ENCODE peak calls at places on chromosomes 11 and 22, in nine cellular contexts. D, U, I, H, F, J, O, M and Y are unnamed samples.

GRCh38 chr11:127521413-127521812 is 520.8 kb upstream of the KIRREL3 start:
- DNase-seq in D (no peak), U (no peak), I (no peak), H (no peak), F (no peak), J (peak), O (no peak), M (no peak), Y (no peak)

GRCh38 chr11:88979641-88980040 is 86.1 kb downstream of the GRM5 start:
- DNase-seq in D (no peak), U (no peak), I (no peak), H (no peak), F (no peak), J (peak), O (no peak), M (no peak), Y (no peak)

GRCh38 chr11:85062626-85063025 is 564.5 kb downstream of the DLG2 start:
- DNase-seq in D (no peak), U (no peak), I (no peak), H (no peak), F (no peak), J (no peak), O (no peak), M (no peak), Y (no peak)

GRCh38 chr11:8814923-8815240 is 96.1 kb upstream of the AKIP1 start:
- DNase-seq in D (no peak), U (no peak), I (no peak), H (no peak), F (no peak), J (peak), O (no peak), M (no peak), Y (no peak)

GRCh38 chr11:10144954-10145353 is 149.1 kb downstream of the SBF2 start:
- DNase-seq in D (no peak), U (no peak), I (no peak), H (no peak), F (no peak), J (no peak), O (no peak), M (no peak), Y (no peak)

GRCh38 chr11:57801185-57801490 is 39.5 kb downstream of the CTNND1 start:
- DNase-seq in D (no peak), U (no peak), I (no peak), H (no peak), F (no peak), J (no peak), O (no peak), M (no peak), Y (no peak)

GRCh38 chr22:47250995-47251765 is 488.7 kb downstream of the TBC1D22A start:
- DNase-seq in D (no peak), U (no peak), I (no peak), H (no peak), F (no peak), J (no peak), O (no peak), M (no peak), Y (no peak)

GRCh38 chr11:11458523-11458922 is 105.5 kb upstream of the CSNK2A3 start:
- DNase-seq in D (no peak), U (no peak), I (no peak), H (no peak), F (no peak), J (no peak), O (no peak), M (no peak), Y (no peak)

GRCh38 chr11:74739546-74740270 is 8.5 kb upstream of the CHRDL2 start:
- DNase-seq in D (peak), U (no peak), I (no peak), H (peak), F (peak), J (peak), O (no peak), M (peak), Y (no peak)

GRCh38 chr11:36729765-36730164 is 131.7 kb upstream of the RAG2 start:
- DNase-seq in D (no peak), U (no peak), I (no peak), H (no peak), F (no peak), J (no peak), O (no peak), M (no peak), Y (no peak)

GRCh38 chr22:42959472-42960145 is 55.3 kb downstream of the PACSIN2 start:
- DNase-seq in D (no peak), U (no peak), I (no peak), H (peak), F (peak), J (peak), O (peak), M (peak), Y (no peak)

GRCh38 chr11:73833067-73833466 is 43.6 kb downstream of the COA4 start:
- DNase-seq in D (no peak), U (no peak), I (no peak), H (no peak), F (no peak), J (no peak), O (no peak), M (no peak), Y (no peak)

GRCh38 chr11:7582338-7582985 is 68.7 kb downstream of the PPFIBP2 start:
- DNase-seq in D (no peak), U (no peak), I (no peak), H (no peak), F (no peak), J (no peak), O (peak), M (no peak), Y (no peak)

GRCh38 chr11:62588966-62589637 is 2.2 kb downstream of the TUT1 start:
- DNase-seq in D (peak), U (no peak), I (no peak), H (no peak), F (no peak), J (no peak), O (no peak), M (peak), Y (peak)

GRCh38 chr11:88315981-88316441 is 21.5 kb downstream of the CTSC start:
- DNase-seq in D (no peak), U (no peak), I (no peak), H (no peak), F (no peak), J (no peak), O (no peak), M (no peak), Y (no peak)

GRCh38 chr22:20156611-20157415 is 6.0 kb upstream of the CCDC188 start:
- DNase-seq in D (peak), U (peak), I (peak), H (peak), F (peak), J (peak), O (peak), M (peak), Y (peak)

GRCh38 chr11:73350908-73351636 is 25.1 kb upstream of the RELT start:
- DNase-seq in D (peak), U (peak), I (peak), H (peak), F (peak), J (peak), O (peak), M (no peak), Y (no peak)

GRCh38 chr22:28030442-28030841 is 111.4 kb upstream of the PITPNB start:
- DNase-seq in D (no peak), U (no peak), I (no peak), H (no peak), F (no peak), J (no peak), O (no peak), M (no peak), Y (no peak)

GRCh38 chr11:66478823-66479740 is 1.2 kb upstream of the DPP3 start:
- DNase-seq in D (peak), U (peak), I (no peak), H (peak), F (peak), J (peak), O (peak), M (no peak), Y (peak)

GRCh38 chr11:1226226-1226961 is 3.5 kb downstream of the MUC5B start:
- DNase-seq in D (no peak), U (no peak), I (no peak), H (peak), F (peak), J (no peak), O (no peak), M (peak), Y (peak)

GRCh38 chr11:74466916-74467885 is at the start of gene KCNE3:
- DNase-seq in D (no peak), U (no peak), I (no peak), H (peak), F (peak), J (peak), O (no peak), M (peak), Y (peak)

GRCh38 chr11:60915250-60915914 is 1.4 kb downstream of the TMEM109 start:
- DNase-seq in D (peak), U (peak), I (peak), H (peak), F (peak), J (peak), O (peak), M (no peak), Y (peak)

DNA sequence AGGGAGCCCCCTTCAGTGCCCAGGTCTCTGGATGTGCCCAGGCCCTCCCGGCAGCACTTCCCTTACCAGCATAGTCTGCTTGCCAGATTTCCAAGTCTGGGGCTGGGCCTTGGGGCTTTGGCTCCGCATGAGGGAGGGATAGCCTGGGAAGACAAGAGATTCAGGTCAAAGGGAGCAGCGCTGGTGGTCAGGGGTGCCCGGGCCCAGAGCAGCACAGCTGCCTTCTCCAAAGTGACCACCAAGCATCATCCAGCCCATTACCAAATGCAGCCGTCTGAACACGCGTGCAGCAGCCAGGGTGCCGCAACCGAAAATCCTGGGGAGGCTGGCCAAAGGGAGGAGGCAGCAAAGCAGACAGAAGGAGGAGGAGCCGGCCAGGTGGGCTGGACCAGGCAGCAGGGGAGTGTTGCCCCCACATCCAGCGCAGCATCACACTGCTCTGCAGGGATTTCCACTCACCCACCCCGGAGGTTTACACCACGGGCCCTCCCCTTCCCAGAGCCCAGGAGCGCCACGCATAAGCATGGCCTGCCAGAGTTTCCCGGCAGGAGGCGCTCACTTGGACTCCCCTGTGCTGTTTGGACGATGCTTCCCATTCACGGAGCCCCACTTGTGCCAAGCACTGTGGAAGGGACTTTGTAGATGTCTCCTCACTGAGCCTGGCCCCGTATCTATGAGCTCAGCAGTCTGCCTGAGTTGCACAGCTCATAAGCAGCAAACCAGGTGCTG is 22.5 kb downstream of the TRIM29 start:
- DNase-seq in D (no peak), U (no peak), I (no peak), H (no peak), F (no peak), J (no peak), O (no peak), M (no peak), Y (no peak)
- TF ChIP-seq CTCF in D (no peak), U (no peak), I (no peak), H (no peak), F (no peak), J (no peak), O (no peak), M (no peak), Y (no peak)

GRCh38 chr11:83088965-83089364 is 17.3 kb upstream of the RAB30 start:
- DNase-seq in D (no peak), U (no peak), I (no peak), H (no peak), F (no peak), J (no peak), O (no peak), M (no peak), Y (no peak)
- TF ChIP-seq CTCF in D (no peak), U (no peak), I (no peak), H (no peak), F (no peak), J (no peak), O (no peak), M (no peak), Y (no peak)

GRCh38 chr11:69652999-69653398 is 12.0 kb downstream of the CCND1 start:
- DNase-seq in D (no peak), U (no peak), I (no peak), H (no peak), F (no peak), J (no peak), O (no peak), M (peak), Y (no peak)
- TF ChIP-seq CTCF in D (no peak), U (no peak), I (no peak), H (no peak), F (no peak), J (no peak), O (no peak), M (no peak), Y (no peak)

GRCh38 chr11:12494699-12495098 is 117.3 kb downstream of the PARVA start:
- DNase-seq in D (no peak), U (no peak), I (no peak), H (no peak), F (no peak), J (peak), O (no peak), M (no peak), Y (no peak)

GRCh38 chr11:12499071-12499470 is 121.7 kb downstream of the PARVA start:
- DNase-seq in D (no peak), U (no peak), I (no peak), H (no peak), F (no peak), J (no peak), O (no peak), M (no peak), Y (no peak)

GRCh38 chr11:12502041-12502440 is 124.7 kb downstream of the PARVA start:
- DNase-seq in D (no peak), U (no peak), I (no peak), H (no peak), F (no peak), J (peak), O (no peak), M (no peak), Y (no peak)

GRCh38 chr11:12497431-12497830 is 120.1 kb downstream of the PARVA start:
- DNase-seq in D (no peak), U (no peak), I (no peak), H (no peak), F (no peak), J (no peak), O (no peak), M (no peak), Y (no peak)

DNA sequence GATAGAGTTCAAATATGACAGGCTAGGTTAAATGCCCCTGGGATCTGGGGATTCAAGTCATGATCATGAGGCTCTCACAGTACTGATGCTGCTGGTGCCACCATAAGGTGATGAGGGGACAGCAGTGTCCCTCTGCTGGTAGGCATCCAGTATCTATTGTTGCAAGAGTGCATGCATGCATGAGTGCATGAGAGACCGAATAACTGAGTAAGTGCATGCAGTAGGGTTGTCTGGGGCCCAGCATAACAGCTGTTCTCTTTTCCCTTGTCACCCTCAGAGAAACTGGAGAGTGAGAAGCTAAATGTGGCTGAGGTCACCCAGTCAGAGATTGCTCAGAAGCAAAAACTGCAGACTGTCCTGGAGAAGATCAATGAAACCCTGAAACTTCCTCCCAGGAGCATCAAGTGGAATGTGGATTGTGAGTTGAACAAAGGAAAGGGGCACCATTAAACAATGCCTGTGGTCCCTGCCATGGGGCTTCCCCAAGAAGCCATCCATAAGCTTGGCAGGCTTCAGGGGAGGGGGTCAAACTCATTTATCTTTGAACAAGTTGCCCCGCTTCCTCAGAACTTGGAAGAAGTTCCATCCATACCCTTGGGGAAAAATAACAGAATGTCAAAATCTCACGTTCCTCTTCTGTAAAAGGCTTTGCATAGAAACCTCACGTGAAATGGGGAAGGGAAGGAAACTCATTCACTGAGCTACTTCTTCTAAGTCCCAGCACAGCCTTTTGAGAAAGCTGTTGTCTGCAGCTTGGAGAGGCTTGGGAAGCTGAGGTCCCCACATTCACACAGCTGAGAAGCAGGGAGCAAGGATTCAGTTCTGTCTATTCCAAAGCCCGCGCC is 119.0 kb downstream of the PARVA start:
- DNase-seq in D (no peak), U (no peak), I (no peak), H (no peak), F (no peak), J (no peak), O (no peak), M (no peak), Y (no peak)
- TF ChIP-seq CTCF in D (no peak), U (no peak), I (no peak), H (no peak), F (no peak), J (peak), O (no peak), M (no peak), Y (no peak)

DNA sequence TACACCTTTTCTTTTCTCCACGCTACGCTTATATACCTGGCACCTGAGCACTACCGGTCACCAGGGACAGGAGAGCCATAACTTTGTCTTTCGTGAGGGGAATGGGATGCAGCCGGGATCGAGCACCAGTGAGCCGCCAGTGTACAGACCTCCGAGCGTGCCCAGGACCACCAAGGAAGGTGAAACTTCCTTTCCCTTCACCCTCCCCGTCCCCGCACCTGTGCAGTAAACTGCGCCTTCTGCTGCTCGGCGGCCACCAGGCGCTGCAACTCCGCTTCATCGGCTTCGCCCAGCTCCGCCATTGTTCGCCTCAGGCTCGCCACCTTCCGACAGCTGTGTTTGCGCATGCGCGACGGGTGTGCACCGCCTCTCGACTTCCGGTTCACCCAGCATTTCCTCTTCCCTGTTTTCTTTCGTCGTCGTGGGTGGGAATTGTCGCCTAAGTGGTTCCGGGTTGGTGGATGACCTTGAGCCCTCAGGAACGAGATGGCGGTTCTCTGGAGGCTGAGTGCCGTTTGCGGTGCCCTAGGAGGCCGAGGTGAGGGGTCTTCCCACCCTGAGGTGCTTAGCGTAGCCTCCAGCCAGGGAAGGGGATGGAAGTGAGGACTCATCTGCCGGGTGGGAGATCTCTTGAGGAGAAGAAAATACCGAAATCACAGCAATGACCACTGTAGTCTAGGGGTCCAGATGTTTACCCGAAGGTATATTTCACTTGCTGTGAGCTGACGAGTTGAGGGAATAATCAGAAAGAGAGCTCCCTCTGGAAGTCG is at the start of the genes SDHD and TIMM8B:
- DNase-seq in D (peak), U (peak), I (peak), H (peak), F (peak), J (peak), O (peak), M (peak), Y (peak)
- TF ChIP-seq CTCF in D (no peak), U (no peak), I (no peak), H (peak), F (no peak), J (peak), O (no peak), M (no peak), Y (no peak)

DNA sequence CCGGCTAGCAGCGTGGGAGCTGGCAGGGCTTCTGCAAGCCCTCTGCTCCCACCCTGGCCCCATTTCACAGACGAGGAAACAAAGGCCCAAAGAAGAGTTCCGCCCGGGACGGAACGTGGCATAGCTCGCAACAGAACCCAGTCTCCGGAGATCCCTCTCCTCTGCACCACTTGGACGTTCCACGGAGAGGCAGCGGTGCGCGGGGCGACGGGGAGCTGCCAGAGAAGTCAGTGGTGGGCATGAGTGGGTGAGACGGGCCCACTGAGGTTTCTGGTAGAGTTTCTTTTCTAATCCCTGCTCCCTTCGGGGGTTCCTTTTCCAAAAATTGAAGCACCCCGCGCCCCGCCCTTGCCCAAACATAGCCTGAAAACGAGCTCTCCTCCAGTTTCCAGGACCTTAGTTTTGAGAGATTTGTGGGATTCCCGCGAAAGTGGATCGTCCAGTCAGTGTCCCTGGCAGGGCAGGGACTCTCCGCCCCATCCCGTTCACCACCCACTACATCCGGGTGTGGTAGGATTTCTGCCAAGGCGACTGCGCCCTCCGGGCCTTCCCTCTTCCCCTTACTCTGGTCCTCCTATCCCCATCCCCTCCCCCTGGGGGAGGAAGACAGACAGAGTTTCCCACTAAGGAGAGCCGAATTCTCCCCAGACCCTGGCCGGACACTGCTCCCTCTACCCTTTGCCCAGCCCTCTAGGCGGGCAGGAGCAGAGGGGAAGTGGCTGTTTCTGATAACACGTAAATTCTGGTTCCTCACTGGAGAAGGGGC is 764 bp upstream of the NECTIN1 start:
- DNase-seq in D (peak), U (no peak), I (no peak), H (peak), F (peak), J (peak), O (peak), M (peak), Y (peak)
- TF ChIP-seq CTCF in D (peak), U (no peak), I (no peak), H (peak), F (no peak), J (no peak), O (no peak), M (peak), Y (no peak)